ENCODE peak calls at places on chromosomes 5 and 9, in seven cellular contexts. Z is K562, T is stomach, S is suprapubic skin, H is thyroid gland, R is neuronal stem cell, C is fibroblast of lung. I is an unnamed sample. For H3K27me3 and H3K9me3, the result is how much of the 10 kb centered on the place peaks cover.

GRCh38 chr9:113646491-113646890 is 183.0 kb downstream of the RGS3 start:
- DNase-seq in T (no peak), Z (no peak), C (no peak), S (peak), H (no peak), R (no peak), I (peak)

GRCh38 chr5:113331201-113331551 is 103.6 kb downstream of the TSSK1B start:
- DNase-seq in S (no peak), H (no peak), T (no peak), R (no peak), Z (no peak), C (peak), I (peak)

GRCh38 chr9:92500725-92501124 is 18.4 kb upstream of the ASPN start:
- DNase-seq in R (no peak), H (no peak), Z (no peak), T (no peak), C (no peak), S (no peak), I (no peak)

GRCh38 chr5:8580298-8580697 is 711.4 kb downstream of the MTRR start:
- DNase-seq in T (no peak), R (no peak), S (no peak), Z (no peak), C (no peak), H (no peak), I (no peak)

GRCh38 chr9:100652850-100653249 is 75.0 kb downstream of the CAVIN4 start:
- DNase-seq in T (no peak), H (no peak), R (no peak), C (no peak), S (no peak), Z (no peak), I (no peak)

GRCh38 chr5:107365355-107366109 is 305.2 kb downstream of the EFNA5 start:
- DNase-seq in C (no peak), S (no peak), Z (no peak), R (no peak), T (no peak), H (no peak), I (no peak)

GRCh38 chr5:145587308-145588071 is 247.7 kb downstream of the PRELID2 start:
- DNase-seq in R (no peak), T (no peak), S (no peak), Z (peak), C (peak), H (no peak), I (no peak)

GRCh38 chr5:131252824-131253171 is 11.1 kb upstream of the CDC42SE2 start:
- DNase-seq in R (no peak), H (peak), S (no peak), T (peak), Z (peak), C (no peak), I (no peak)

GRCh38 chr5:170863646-170864045 is 1.8 kb downstream of the RANBP17 start:
- DNase-seq in R (no peak), S (no peak), Z (no peak), H (no peak), T (no peak), C (peak), I (no peak)

GRCh38 chr5:5418006-5418405 is 4.5 kb upstream of the ICE1 start:
- DNase-seq in R (no peak), T (no peak), Z (no peak), S (no peak), H (no peak), C (no peak), I (no peak)

GRCh38 chr5:96037128-96037527 is 75.5 kb upstream of the ELL2 start:
- DNase-seq in Z (no peak), S (no peak), T (no peak), C (peak), H (no peak), R (no peak), I (no peak)

GRCh38 chr9:134040176-134040565 is 14.9 kb downstream of the BRD3OS start:
- DNase-seq in R (no peak), C (no peak), H (no peak), Z (no peak), S (no peak), T (no peak), I (no peak)

GRCh38 chr9:123772374-123772773 is 157.6 kb downstream of the DENND1A start:
- DNase-seq in C (no peak), T (no peak), R (no peak), H (no peak), S (no peak), Z (no peak), I (no peak)

GRCh38 chr9:35729700-35730485 is 2.1 kb downstream of the TLN1 start:
- DNase-seq in H (peak), R (peak), Z (peak), S (no peak), T (peak), C (peak), I (peak)

GRCh38 chr9:86322973-86323644 is 31.1 kb downstream of the TUT7 start:
- DNase-seq in T (no peak), H (no peak), C (peak), R (no peak), S (no peak), Z (no peak), I (no peak)

GRCh38 chr9:111870774-111871542 is 25.7 kb upstream of the UGCG start:
- DNase-seq in C (no peak), Z (no peak), T (no peak), H (no peak), S (no peak), R (no peak), I (no peak)

GRCh38 chr5:101045689-101046088 is 142.6 kb upstream of the ST8SIA4 start:
- DNase-seq in T (no peak), Z (no peak), C (peak), H (no peak), S (no peak), R (no peak), I (no peak)

GRCh38 chr9:116233160-116233530 is 79.6 kb downstream of the PAPPA start:
- DNase-seq in C (no peak), S (no peak), T (no peak), R (no peak), Z (no peak), H (no peak), I (no peak)

GRCh38 chr5:135594416-135594960 is 15.7 kb upstream of the CXCL14 start:
- DNase-seq in H (no peak), T (no peak), R (no peak), C (no peak), S (peak), Z (no peak), I (no peak)

GRCh38 chr5:43140286-43140685 is 19.6 kb downstream of the ZNF131 start:
- DNase-seq in T (no peak), C (peak), R (no peak), Z (no peak), H (no peak), S (no peak), I (no peak)

GRCh38 chr5:91288117-91288516 is 95.0 kb downstream of the ARRDC3 start:
- DNase-seq in H (no peak), C (peak), R (no peak), T (no peak), Z (no peak), S (no peak), I (no peak)

GRCh38 chr9:19946446-19947109 is 157.7 kb upstream of the SLC24A2 start:
- DNase-seq in T (no peak), H (no peak), C (peak), S (no peak), R (no peak), Z (no peak), I (peak)

GRCh38 chr5:8500426-8500825 is 631.5 kb downstream of the MTRR start:
- DNase-seq in R (no peak), C (no peak), H (no peak), Z (no peak), T (no peak), S (no peak), I (no peak)

GRCh38 chr5:68253612-68254341 is 38.2 kb downstream of the PIK3R1 start:
- DNase-seq in C (peak), R (no peak), S (no peak), H (no peak), Z (no peak), T (no peak), I (no peak)

GRCh38 chr9:115691686-115692085 is 461.9 kb upstream of the PAPPA start:
- DNase-seq in C (peak), S (no peak), T (no peak), Z (no peak), H (no peak), R (no peak), I (no peak)

GRCh38 chr5:132260714-132261615 is 3.5 kb downstream of the PDLIM4 start:
- DNase-seq in C (peak), R (no peak), S (peak), T (peak), H (peak), Z (peak), I (peak)

DNA sequence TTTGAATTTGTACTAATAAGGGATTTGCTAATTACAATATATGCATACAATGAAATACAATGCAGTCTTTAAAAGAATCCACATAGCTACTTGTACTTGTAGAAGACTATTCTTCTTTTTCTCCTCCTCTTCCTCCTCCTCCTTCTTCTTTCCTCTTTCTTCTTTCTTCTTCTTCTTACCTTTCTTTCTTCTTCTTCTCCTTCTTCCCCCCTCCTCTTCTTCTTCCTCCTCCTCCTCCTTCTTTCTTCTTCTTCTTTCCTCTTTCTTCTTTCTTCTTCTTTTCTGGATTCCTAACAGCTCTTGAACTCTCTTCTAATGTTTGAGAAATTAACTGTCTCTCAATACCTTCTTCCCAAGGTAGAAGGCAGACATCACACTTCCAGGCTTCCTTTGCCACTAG is 29.3 kb upstream of the FSTL4 start:
- DNase-seq in Z (no peak), S (no peak), C (no peak), H (no peak), R (no peak), T (no peak), I (no peak)
- H3K27me3 ChIP-seq in Z (under half), S (under half), C (under half), H (under half), R (under half), T (under half), I (under half)

GRCh38 chr5:141241496-141241895 is 3.7 kb upstream of the PCDHB15 start:
- DNase-seq in C (no peak), S (no peak), Z (no peak), R (no peak), T (no peak), H (no peak), I (no peak)
- H3K9me3 ChIP-seq in C (under half), S (half or more), Z (under half), R (under half), T (half or more), H (under half), I (under half)

GRCh38 chr9:109355564-109356297 is 34.9 kb upstream of the EPB41L4B start:
- DNase-seq in Z (no peak), R (no peak), H (no peak), S (no peak), T (no peak), C (no peak), I (no peak)
- H3K27me3 ChIP-seq in Z (under half), R (under half), H (under half), S (under half), T (under half), C (under half), I (under half)

GRCh38 chr5:13003457-13003856 is 941.0 kb downstream of the DNAH5 start:
- DNase-seq in T (no peak), Z (no peak), C (no peak), R (no peak), H (no peak), S (no peak), I (no peak)
- H3K9me3 ChIP-seq in T (under half), Z (under half), C (under half), R (under half), H (under half), S (under half), I (under half)